ENCODE peak calls at places on chromosomes 13 and 19, in five cellular contexts. L, V, P, U and R are unnamed samples.
A peak's percentile ranks its signal among the peaks of the same experiment; 100 is the strongest.

GRCh38 chr19:46783670-46784069 is 4.7 kb downstream of the SLC1A5 start:
- DNase-seq in P (no peak), L (no peak), U (no peak), V (no peak), R (no peak)

GRCh38 chr19:11410682-11411081 is 8.4 kb downstream of the RGL3 start:
- DNase-seq in P (no peak), L (no peak), U (peak; percentile 65), V (no peak), R (peak; percentile 33)

GRCh38 chr13:42458193-42458592 is 115.8 kb upstream of the TNFSF11 start:
- DNase-seq in L (no peak), V (no peak), P (no peak), U (no peak), R (no peak)

GRCh38 chr13:24491853-24492252 is 20.7 kb downstream of the PARP4 start:
- DNase-seq in L (no peak), P (no peak), U (no peak), V (no peak), R (no peak)

GRCh38 chr13:52926971-52927370 is 78.5 kb upstream of the PCDH8 start:
- DNase-seq in P (no peak), L (no peak), U (no peak), V (no peak), R (no peak)

GRCh38 chr13:24605923-24606372 is 74.3 kb upstream of the ATP12A start:
- DNase-seq in U (peak; percentile 64), P (peak; percentile 25), L (peak; percentile 36), V (peak; percentile 66), R (peak; percentile 49)

GRCh38 chr19:1943661-1944087 is 2.7 kb downstream of the CSNK1G2 start:
- DNase-seq in P (no peak), U (no peak), V (no peak), L (no peak), R (no peak)

GRCh38 chr13:94210826-94211225 is 268.7 kb downstream of the DCT start:
- DNase-seq in V (no peak), P (no peak), L (no peak), U (no peak), R (peak; percentile 36)

GRCh38 chr19:54179921-54180452 is 7.0 kb upstream of the TMC4 start:
- DNase-seq in P (no peak), U (peak; percentile 16), L (peak; percentile 95), V (no peak), R (no peak)

GRCh38 chr19:42088471-42089190 is 12.7 kb downstream of the ZNF574 start:
- DNase-seq in U (no peak), P (no peak), L (no peak), V (no peak), R (no peak)

GRCh38 chr13:26022538-26023292 is 29.1 kb downstream of the SHISA2 start:
- DNase-seq in U (peak; percentile 97), L (no peak), V (no peak), P (no peak), R (peak; percentile 19)

GRCh38 chr13:57631607-57632275 is at the start of gene PCDH17:
- DNase-seq in U (no peak), P (no peak), L (peak; percentile 70), V (peak; percentile 5), R (no peak)
- H3K4me3 ChIP-seq in U (peak within 1 kb of the TSS; percentile 52), P (no peak within 1 kb of the TSS), L (peak within 1 kb of the TSS; percentile 82), V (peak within 1 kb of the TSS; percentile 68), R (no peak within 1 kb of the TSS)

DNA sequence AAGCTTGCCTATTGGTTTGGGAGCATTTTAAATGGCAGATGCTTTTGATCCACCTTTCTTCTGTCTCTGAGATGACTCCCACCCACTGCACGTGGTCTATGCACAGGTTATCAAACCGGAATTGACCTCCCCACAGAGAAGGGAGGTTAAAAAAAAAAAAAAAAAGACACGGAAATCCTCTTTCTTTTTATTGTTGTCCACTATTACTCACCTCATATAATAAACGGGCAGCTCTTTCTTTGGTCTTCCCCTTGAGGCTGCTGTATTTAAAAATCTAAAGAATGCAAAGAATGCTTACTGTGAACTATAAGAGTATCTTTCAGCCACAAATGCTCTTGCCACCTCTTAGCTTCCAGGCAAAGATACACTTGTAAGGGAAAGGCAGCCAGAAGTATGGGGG is 329.7 kb downstream of the NDFIP2 start:
- DNase-seq in U (peak; percentile 69), L (peak; percentile 29), P (no peak), V (no peak), R (no peak)
- H3K4me3 ChIP-seq in U (no peak overlapping the region), L (no peak overlapping the region), P (no peak overlapping the region), V (no peak overlapping the region), R (no peak overlapping the region)

GRCh38 chr13:99894105-99894504 is 77.5 kb downstream of the ZIC5 start:
- DNase-seq in U (no peak), V (no peak), L (no peak), P (no peak), R (no peak)

GRCh38 chr13:99895428-99895998 is 76.1 kb downstream of the ZIC5 start:
- DNase-seq in V (peak; percentile 36), U (no peak), L (peak; percentile 29), P (no peak), R (no peak)

GRCh38 chr13:99895999-99896695 is 75.4 kb downstream of the ZIC5 start:
- DNase-seq in U (no peak), P (no peak), V (no peak), L (peak; percentile 80), R (no peak)

GRCh38 chr13:99893567-99893966 is 78.0 kb downstream of the ZIC5 start:
- DNase-seq in P (no peak), L (no peak), U (no peak), V (no peak), R (no peak)

GRCh38 chr13:99894835-99895427 is 76.6 kb downstream of the ZIC5 start:
- DNase-seq in P (no peak), U (no peak), V (no peak), L (peak; percentile 39), R (no peak)
- H3K4me3 ChIP-seq in P (no peak overlapping the region), U (no peak overlapping the region), V (peak overlapping the region; percentile 85), L (peak overlapping the region; percentile 31), R (no peak overlapping the region)

DNA sequence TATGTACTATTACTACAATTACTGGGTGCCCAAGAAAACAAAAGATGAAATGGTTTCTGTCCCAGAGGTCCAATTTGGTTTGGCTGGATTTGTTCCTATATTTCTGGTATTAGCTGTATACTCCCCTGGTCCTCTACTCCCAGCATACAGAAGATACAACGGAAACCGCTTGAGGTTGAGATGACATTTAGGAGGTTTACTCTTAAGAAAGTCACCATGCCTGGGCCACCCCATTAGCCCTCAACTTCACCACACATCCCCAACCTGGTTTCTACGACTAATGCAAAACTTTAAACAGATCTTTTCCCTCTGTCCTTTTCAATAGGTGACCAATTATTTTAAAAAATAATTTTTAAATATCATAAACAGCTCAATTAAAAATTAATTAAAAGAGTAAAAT is 46.0 kb upstream of the EEF1AKMT1 start:
- DNase-seq in P (no peak), L (no peak), V (no peak), U (no peak), R (no peak)
- H3K4me3 ChIP-seq in P (no peak overlapping the region), L (no peak overlapping the region), V (no peak overlapping the region), U (no peak overlapping the region), R (no peak overlapping the region)

GRCh38 chr19:14558370-14559066 is 13.3 kb downstream of the NDUFB7 start:
- DNase-seq in V (no peak), L (no peak), P (no peak), U (no peak), R (no peak)

GRCh38 chr19:14555918-14556661 is 15.8 kb downstream of the NDUFB7 start:
- DNase-seq in P (no peak), U (peak; percentile 53), V (no peak), L (no peak), R (no peak)

GRCh38 chr19:14553939-14554243 is 18.0 kb downstream of the NDUFB7 start:
- DNase-seq in L (no peak), P (no peak), U (no peak), V (no peak), R (no peak)

GRCh38 chr19:14554382-14554812 is 17.5 kb downstream of the NDUFB7 start:
- DNase-seq in U (peak; percentile 38), P (no peak), L (no peak), V (no peak), R (no peak)

GRCh38 chr19:14556662-14557188 is 15.1 kb downstream of the NDUFB7 start:
- DNase-seq in V (peak; percentile 79), U (peak; percentile 89), P (peak; percentile 48), L (peak; percentile 91), R (peak; percentile 85)
- H3K4me3 ChIP-seq in V (peak overlapping the region; percentile 26), U (peak overlapping the region; percentile 41), P (no peak overlapping the region), L (no peak overlapping the region), R (no peak overlapping the region)

GRCh38 chr19:8430650-8431049 is 14.1 kb upstream of the HNRNPM start:
- DNase-seq in L (no peak), U (no peak), P (no peak), V (no peak), R (no peak)
- H3K4me3 ChIP-seq in L (no peak overlapping the region), U (no peak overlapping the region), P (no peak overlapping the region), V (no peak overlapping the region), R (no peak overlapping the region)

GRCh38 chr13:50358221-50358620 is 343.0 kb downstream of the KCNRG start:
- DNase-seq in L (no peak), P (no peak), V (no peak), U (peak; percentile 3), R (no peak)
- H3K4me3 ChIP-seq in L (no peak overlapping the region), P (no peak overlapping the region), V (no peak overlapping the region), U (no peak overlapping the region), R (no peak overlapping the region)